ENCODE peak calls at places on chromosomes 11 and 22, in six cellular contexts. One of them, this sample, is unnamed.

GRCh38 chr11:1691878-1692707 is 4.9 kb upstream of the KRTAP5-6 start:
- DNase-seq in GM23248: no peak
- DNase-seq in PC-9: no peak
- DNase-seq in HCT116: no peak
- DNase-seq in fibroblast of lung: no peak
- DNase-seq in GM23338: no peak
- DNase-seq in this sample: no peak

GRCh38 chr22:45475063-45475747 is 27.5 kb upstream of the FBLN1 start:
- DNase-seq in HCT116: no peak
- DNase-seq in GM23248: no peak
- DNase-seq in fibroblast of lung: peak; percentile 58
- DNase-seq in GM23338: no peak
- DNase-seq in PC-9: no peak
- DNase-seq in this sample: no peak

GRCh38 chr11:11555228-11555627 is 66.6 kb downstream of the GALNT18 start:
- DNase-seq in GM23338: no peak
- DNase-seq in PC-9: no peak
- DNase-seq in GM23248: no peak
- DNase-seq in fibroblast of lung: no peak
- DNase-seq in HCT116: no peak
- DNase-seq in this sample: no peak

GRCh38 chr22:47204002-47204979 is 441.8 kb downstream of the TBC1D22A start:
- DNase-seq in GM23338: no peak
- DNase-seq in PC-9: no peak
- DNase-seq in fibroblast of lung: no peak
- DNase-seq in HCT116: no peak
- DNase-seq in GM23248: no peak
- DNase-seq in this sample: no peak

GRCh38 chr22:28413612-28414011 is 266.0 kb downstream of the TTC28 start:
- DNase-seq in fibroblast of lung: no peak
- DNase-seq in PC-9: no peak
- DNase-seq in GM23338: no peak
- DNase-seq in GM23248: no peak
- DNase-seq in HCT116: no peak
- DNase-seq in this sample: no peak

GRCh38 chr11:35190804-35191348 is 51.9 kb downstream of the CD44 start:
- DNase-seq in HCT116: no peak
- DNase-seq in GM23248: no peak
- DNase-seq in fibroblast of lung: peak; percentile 94
- DNase-seq in GM23338: no peak
- DNase-seq in PC-9: no peak
- DNase-seq in this sample: no peak

GRCh38 chr11:57571631-57572030 is 4.2 kb upstream of the UBE2L6 start:
- DNase-seq in fibroblast of lung: no peak
- DNase-seq in HCT116: no peak
- DNase-seq in GM23338: no peak
- DNase-seq in GM23248: no peak
- DNase-seq in PC-9: no peak
- DNase-seq in this sample: no peak

GRCh38 chr11:7636350-7636749 is 37.0 kb downstream of the CYB5R2 start:
- DNase-seq in GM23338: no peak
- DNase-seq in PC-9: no peak
- DNase-seq in HCT116: no peak
- DNase-seq in GM23248: no peak
- DNase-seq in fibroblast of lung: no peak
- DNase-seq in this sample: no peak

GRCh38 chr11:34292546-34292945 is 65.3 kb downstream of the ABTB2 start:
- DNase-seq in GM23338: no peak
- DNase-seq in fibroblast of lung: no peak
- DNase-seq in PC-9: no peak
- DNase-seq in GM23248: no peak
- DNase-seq in HCT116: no peak
- DNase-seq in this sample: no peak

GRCh38 chr11:61836193-61836592 is 8.1 kb downstream of the FADS2 start:
- DNase-seq in PC-9: no peak
- DNase-seq in GM23338: no peak
- DNase-seq in HCT116: no peak
- DNase-seq in fibroblast of lung: no peak
- DNase-seq in GM23248: no peak
- DNase-seq in this sample: no peak

GRCh38 chr11:66969584-66970205 is 5.4 kb upstream of the C11orf86 start:
- DNase-seq in GM23248: peak; percentile 84
- DNase-seq in PC-9: no peak
- DNase-seq in GM23338: no peak
- DNase-seq in HCT116: no peak
- DNase-seq in fibroblast of lung: peak; percentile 85
- DNase-seq in this sample: no peak

GRCh38 chr22:46674906-46675305 is 54.7 kb downstream of the GRAMD4 start:
- DNase-seq in GM23248: no peak
- DNase-seq in PC-9: no peak
- DNase-seq in HCT116: no peak
- DNase-seq in fibroblast of lung: no peak
- DNase-seq in GM23338: no peak
- DNase-seq in this sample: no peak

GRCh38 chr11:11866203-11866602 is 24.4 kb downstream of the USP47 start:
- DNase-seq in GM23338: no peak
- DNase-seq in GM23248: no peak
- DNase-seq in fibroblast of lung: no peak
- DNase-seq in PC-9: no peak
- DNase-seq in HCT116: no peak
- DNase-seq in this sample: no peak

GRCh38 chr11:86941871-86942208 is 13.4 kb downstream of the FZD4 start:
- DNase-seq in PC-9: no peak
- DNase-seq in GM23338: no peak
- DNase-seq in GM23248: no peak
- DNase-seq in HCT116: no peak
- DNase-seq in fibroblast of lung: no peak
- DNase-seq in this sample: peak; percentile 28

GRCh38 chr11:134572741-134573675 is 161.0 kb upstream of the B3GAT1 start:
- DNase-seq in GM23338: no peak
- DNase-seq in HCT116: no peak
- DNase-seq in GM23248: no peak
- DNase-seq in fibroblast of lung: no peak
- DNase-seq in PC-9: no peak
- DNase-seq in this sample: no peak

GRCh38 chr22:20015971-20016733 is 471 bp downstream of the ARVCF start:
- DNase-seq in HCT116: no peak
- DNase-seq in PC-9: no peak
- DNase-seq in fibroblast of lung: no peak
- DNase-seq in GM23248: peak; percentile 38
- DNase-seq in GM23338: peak; percentile 76
- DNase-seq in this sample: peak; percentile 12

GRCh38 chr22:46649176-46650077 is 29.2 kb downstream of the GRAMD4 start:
- DNase-seq in fibroblast of lung: peak; percentile 95
- DNase-seq in GM23248: peak; percentile 43
- DNase-seq in GM23338: no peak
- DNase-seq in HCT116: no peak
- DNase-seq in PC-9: no peak
- DNase-seq in this sample: peak; percentile 86

GRCh38 chr22:46965552-46966494 is 203.4 kb downstream of the TBC1D22A start:
- DNase-seq in GM23248: no peak
- DNase-seq in fibroblast of lung: no peak
- DNase-seq in HCT116: no peak
- DNase-seq in PC-9: no peak
- DNase-seq in GM23338: no peak
- DNase-seq in this sample: no peak

GRCh38 chr11:1194231-1194976 is 28.5 kb upstream of the MUC5B start:
- DNase-seq in PC-9: no peak
- DNase-seq in fibroblast of lung: no peak
- DNase-seq in GM23338: no peak
- DNase-seq in HCT116: no peak
- DNase-seq in GM23248: no peak
- DNase-seq in this sample: no peak

GRCh38 chr11:10993186-10993585 is 135.3 kb upstream of the ZBED5 start:
- DNase-seq in GM23338: no peak
- DNase-seq in PC-9: no peak
- DNase-seq in HCT116: no peak
- DNase-seq in GM23248: peak; percentile 33
- DNase-seq in fibroblast of lung: no peak
- DNase-seq in this sample: no peak

GRCh38 chr22:17477401-17477833 is 85.9 kb upstream of the SLC25A18 start:
- DNase-seq in HCT116: no peak
- DNase-seq in PC-9: no peak
- DNase-seq in GM23248: no peak
- DNase-seq in fibroblast of lung: peak; percentile 82
- DNase-seq in GM23338: peak; percentile 61
- DNase-seq in this sample: no peak

DNA sequence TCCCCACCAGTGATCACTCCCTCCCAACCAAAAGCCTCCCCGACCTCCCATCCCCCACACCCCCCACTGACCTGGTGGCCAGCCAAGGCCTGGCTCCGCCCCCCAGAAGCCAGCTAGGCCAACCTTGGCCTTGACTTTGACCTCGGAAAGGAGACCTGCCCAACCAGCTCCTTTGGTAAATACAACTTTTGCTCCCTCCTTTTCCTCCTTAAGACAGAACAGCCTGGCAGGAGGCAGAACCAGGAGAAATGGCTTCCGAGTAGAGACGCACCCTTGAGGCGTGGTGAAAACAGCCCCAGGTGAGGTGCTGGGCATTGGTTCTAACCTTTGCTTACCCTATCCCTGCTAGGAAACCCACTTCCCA is 27.0 kb downstream of the PLEKHA7 start:
- DNase-seq in PC-9: peak; percentile 67
- DNase-seq in GM23338: peak; percentile 87
- DNase-seq in GM23248: no peak
- DNase-seq in fibroblast of lung: no peak
- DNase-seq in HCT116: no peak
- DNase-seq in this sample: no peak
- TF ChIP-seq EZH2 in PC-9: no peak
- TF ChIP-seq EZH2 in GM23338: no peak
- TF ChIP-seq EZH2 in GM23248: no peak
- TF ChIP-seq EZH2 in fibroblast of lung: no peak
- TF ChIP-seq EZH2 in HCT116: no peak
- TF ChIP-seq EZH2 in this sample: no peak

GRCh38 chr11:19723572-19724342 is 11.1 kb downstream of the NAV2 start:
- DNase-seq in PC-9: peak; percentile 78
- DNase-seq in HCT116: peak; percentile 36
- DNase-seq in fibroblast of lung: peak; percentile 61
- DNase-seq in GM23248: peak; percentile 70
- DNase-seq in GM23338: no peak
- DNase-seq in this sample: peak; percentile 84

GRCh38 chr11:19722702-19723101 is 10.1 kb downstream of the NAV2 start:
- DNase-seq in GM23338: no peak
- DNase-seq in HCT116: no peak
- DNase-seq in GM23248: no peak
- DNase-seq in PC-9: no peak
- DNase-seq in fibroblast of lung: no peak
- DNase-seq in this sample: no peak

GRCh38 chr11:19727246-19727645 is 14.6 kb downstream of the NAV2 start:
- DNase-seq in GM23338: no peak
- DNase-seq in fibroblast of lung: peak; percentile 76
- DNase-seq in HCT116: no peak
- DNase-seq in GM23248: peak; percentile 62
- DNase-seq in PC-9: no peak
- DNase-seq in this sample: no peak

GRCh38 chr11:19724765-19725164 is 12.1 kb downstream of the NAV2 start:
- DNase-seq in fibroblast of lung: no peak
- DNase-seq in GM23248: no peak
- DNase-seq in HCT116: no peak
- DNase-seq in PC-9: no peak
- DNase-seq in GM23338: no peak
- DNase-seq in this sample: no peak

DNA sequence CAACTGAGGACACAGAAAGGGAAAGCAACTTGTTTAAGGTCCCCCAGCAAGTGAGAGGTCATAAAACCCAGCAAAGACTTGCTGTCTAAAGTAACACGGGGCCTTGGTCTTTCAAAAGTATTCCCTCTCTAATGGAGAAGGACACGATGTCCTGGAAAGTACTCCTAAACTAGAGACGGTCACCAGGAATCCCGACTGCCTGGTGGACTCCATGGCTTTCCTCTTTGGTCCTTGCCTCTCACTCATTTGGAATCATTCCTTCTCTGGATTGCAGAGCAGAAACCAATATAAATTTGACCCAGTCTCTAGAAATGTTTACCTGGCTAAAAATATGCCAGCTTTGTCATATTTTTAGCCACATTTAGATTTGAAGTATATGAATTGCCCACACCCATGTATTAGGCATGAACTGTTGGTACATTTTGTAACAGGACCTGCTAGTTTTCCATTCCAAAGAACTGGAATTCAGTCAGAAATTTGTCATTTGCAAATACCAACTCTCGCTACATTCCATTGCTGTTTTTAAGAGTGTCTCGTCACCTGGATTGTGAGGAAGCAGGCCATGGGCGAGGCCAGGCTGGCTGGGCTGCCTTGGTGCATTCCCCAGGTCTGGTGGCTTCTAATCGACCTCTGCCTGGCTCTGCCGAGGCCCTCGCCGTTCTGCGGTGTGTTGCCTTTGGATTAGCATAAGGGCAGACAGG is 12.9 kb downstream of the NAV2 start:
- DNase-seq in HCT116: no peak
- DNase-seq in fibroblast of lung: no peak
- DNase-seq in GM23338: peak; percentile 22
- DNase-seq in GM23248: no peak
- DNase-seq in PC-9: peak; percentile 82
- DNase-seq in this sample: peak; percentile 91
- TF ChIP-seq EZH2 in HCT116: no peak
- TF ChIP-seq EZH2 in fibroblast of lung: no peak
- TF ChIP-seq EZH2 in GM23338: no peak
- TF ChIP-seq EZH2 in GM23248: no peak
- TF ChIP-seq EZH2 in PC-9: no peak
- TF ChIP-seq EZH2 in this sample: no peak

DNA sequence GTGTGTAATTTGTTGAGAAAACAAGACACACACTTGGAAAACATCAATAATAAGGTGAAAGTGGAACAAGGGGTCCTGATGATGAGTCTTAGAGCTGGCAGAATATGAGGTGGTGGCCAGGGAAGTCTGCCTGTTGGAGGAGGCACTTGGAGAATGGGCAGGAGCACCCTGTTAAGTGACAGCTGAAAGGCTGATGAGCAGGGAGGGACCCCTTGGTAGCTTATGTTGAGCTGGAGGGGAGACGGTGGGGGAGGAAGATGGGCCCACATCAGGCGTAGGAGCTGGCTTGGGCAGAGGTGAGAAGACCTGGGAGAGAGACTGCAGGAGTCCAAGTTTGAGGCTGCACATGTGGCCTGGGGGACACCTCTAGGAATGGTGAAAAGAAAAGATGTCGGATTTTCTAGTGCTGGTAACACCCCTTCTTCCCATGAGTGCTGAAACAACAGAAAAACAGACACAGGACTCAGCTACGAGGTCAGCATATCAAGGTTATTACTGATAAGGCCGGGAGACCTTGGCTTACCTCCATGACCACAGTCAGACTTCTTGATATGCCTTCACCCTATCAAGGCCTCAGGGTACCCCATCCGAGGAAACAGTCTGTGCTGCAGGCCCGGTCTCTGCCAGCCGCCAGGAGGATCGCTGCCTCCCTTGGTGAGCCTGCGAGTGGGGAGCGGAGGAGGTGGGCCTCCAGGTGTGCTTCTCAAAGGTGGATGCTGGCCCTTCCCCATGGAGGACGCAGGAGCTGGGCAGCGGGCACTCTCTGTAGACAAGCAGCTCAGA is 14.3 kb upstream of the C11orf96 start:
- DNase-seq in HCT116: no peak
- DNase-seq in fibroblast of lung: no peak
- DNase-seq in GM23338: no peak
- DNase-seq in GM23248: no peak
- DNase-seq in PC-9: no peak
- DNase-seq in this sample: no peak
- TF ChIP-seq EZH2 in HCT116: no peak
- TF ChIP-seq EZH2 in fibroblast of lung: no peak
- TF ChIP-seq EZH2 in GM23338: no peak
- TF ChIP-seq EZH2 in GM23248: no peak
- TF ChIP-seq EZH2 in PC-9: no peak
- TF ChIP-seq EZH2 in this sample: no peak

GRCh38 chr11:118155781-118156530 is 3.3 kb upstream of the SCN4B start:
- DNase-seq in GM23248: no peak
- DNase-seq in fibroblast of lung: no peak
- DNase-seq in GM23338: no peak
- DNase-seq in HCT116: no peak
- DNase-seq in PC-9: no peak
- DNase-seq in this sample: no peak
- TF ChIP-seq EZH2 in GM23248: no peak
- TF ChIP-seq EZH2 in fibroblast of lung: no peak
- TF ChIP-seq EZH2 in GM23338: peak; percentile 7
- TF ChIP-seq EZH2 in HCT116: no peak
- TF ChIP-seq EZH2 in PC-9: no peak
- TF ChIP-seq EZH2 in this sample: no peak